ENCODE peak calls at places on chromosomes 6 and 20, in six cellular contexts. One of them, this sample, is unnamed.

GRCh38 chr20:46523696-46524328 is 10.5 kb upstream of the ZNF334 start:
- DNase-seq in fibroblast of the aortic adventitia: peak; percentile 25
- DNase-seq in neuronal stem cell: peak; percentile 20
- DNase-seq in endothelial cell: no peak
- DNase-seq in GM23248: peak; percentile 30
- DNase-seq in GM03348: no peak
- DNase-seq in this sample: no peak

GRCh38 chr20:208937-209566 is 18.0 kb upstream of the DEFB129 start:
- DNase-seq in fibroblast of the aortic adventitia: peak; percentile 80
- DNase-seq in neuronal stem cell: no peak
- DNase-seq in endothelial cell: peak; percentile 6
- DNase-seq in GM23248: peak; percentile 83
- DNase-seq in GM03348: peak; percentile 68
- DNase-seq in this sample: peak; percentile 46

GRCh38 chr20:56417911-56418310 is 5.9 kb downstream of the CASS4 start:
- DNase-seq in fibroblast of the aortic adventitia: no peak
- DNase-seq in neuronal stem cell: no peak
- DNase-seq in endothelial cell: no peak
- DNase-seq in GM23248: peak; percentile 63
- DNase-seq in GM03348: no peak
- DNase-seq in this sample: no peak

GRCh38 chr20:63091901-63092659 is 85.3 kb upstream of the BHLHE23 start:
- DNase-seq in fibroblast of the aortic adventitia: no peak
- DNase-seq in neuronal stem cell: no peak
- DNase-seq in endothelial cell: no peak
- DNase-seq in GM23248: no peak
- DNase-seq in GM03348: no peak
- DNase-seq in this sample: no peak

GRCh38 chr6:166716910-166717617 is 90.0 kb upstream of the RPS6KA2 start:
- DNase-seq in fibroblast of the aortic adventitia: no peak
- DNase-seq in neuronal stem cell: no peak
- DNase-seq in endothelial cell: no peak
- DNase-seq in GM23248: no peak
- DNase-seq in GM03348: no peak
- DNase-seq in this sample: no peak

GRCh38 chr6:39193201-39193791 is 36.0 kb downstream of the KCNK5 start:
- DNase-seq in fibroblast of the aortic adventitia: no peak
- DNase-seq in neuronal stem cell: peak; percentile 36
- DNase-seq in endothelial cell: no peak
- DNase-seq in GM23248: no peak
- DNase-seq in GM03348: no peak
- DNase-seq in this sample: no peak

GRCh38 chr6:74899416-74899815 is 306.4 kb downstream of the COL12A1 start:
- DNase-seq in fibroblast of the aortic adventitia: peak; percentile 69
- DNase-seq in neuronal stem cell: no peak
- DNase-seq in endothelial cell: peak; percentile 6
- DNase-seq in GM23248: peak; percentile 41
- DNase-seq in GM03348: no peak
- DNase-seq in this sample: no peak

GRCh38 chr6:146489489-146489888 is 54.1 kb upstream of the RAB32 start:
- DNase-seq in fibroblast of the aortic adventitia: no peak
- DNase-seq in neuronal stem cell: no peak
- DNase-seq in endothelial cell: no peak
- DNase-seq in GM23248: no peak
- DNase-seq in GM03348: no peak
- DNase-seq in this sample: no peak

GRCh38 chr6:10587694-10588392 is 66.7 kb downstream of the GCNT2 start:
- DNase-seq in fibroblast of the aortic adventitia: no peak
- DNase-seq in neuronal stem cell: no peak
- DNase-seq in endothelial cell: no peak
- DNase-seq in GM23248: no peak
- DNase-seq in GM03348: no peak
- DNase-seq in this sample: no peak

GRCh38 chr6:158457616-158458278 is 102.1 kb upstream of the TMEM181 start:
- DNase-seq in fibroblast of the aortic adventitia: no peak
- DNase-seq in neuronal stem cell: no peak
- DNase-seq in endothelial cell: no peak
- DNase-seq in GM23248: peak; percentile 50
- DNase-seq in GM03348: no peak
- DNase-seq in this sample: peak; percentile 3

GRCh38 chr6:132401120-132401940 is at the start of gene MOXD1:
- DNase-seq in fibroblast of the aortic adventitia: no peak
- DNase-seq in neuronal stem cell: peak; percentile 51
- DNase-seq in endothelial cell: peak; percentile 52
- DNase-seq in GM23248: peak; percentile 90
- DNase-seq in GM03348: peak; percentile 96
- DNase-seq in this sample: peak; percentile 51

GRCh38 chr6:149593443-149593842 is 27.3 kb downstream of the GINM1 start:
- DNase-seq in fibroblast of the aortic adventitia: no peak
- DNase-seq in neuronal stem cell: no peak
- DNase-seq in endothelial cell: no peak
- DNase-seq in GM23248: no peak
- DNase-seq in GM03348: no peak
- DNase-seq in this sample: peak; percentile 49

GRCh38 chr6:83824831-83825230 is 28.3 kb upstream of the RIPPLY2 start:
- DNase-seq in fibroblast of the aortic adventitia: peak; percentile 7
- DNase-seq in neuronal stem cell: no peak
- DNase-seq in endothelial cell: no peak
- DNase-seq in GM23248: no peak
- DNase-seq in GM03348: no peak
- DNase-seq in this sample: no peak

GRCh38 chr6:84618836-84619235 is 145.6 kb downstream of the TBX18 start:
- DNase-seq in fibroblast of the aortic adventitia: peak; percentile 58
- DNase-seq in neuronal stem cell: no peak
- DNase-seq in endothelial cell: no peak
- DNase-seq in GM23248: peak; percentile 56
- DNase-seq in GM03348: no peak
- DNase-seq in this sample: peak; percentile 11

GRCh38 chr6:163333686-163334085 is 80.8 kb upstream of the QKI start:
- DNase-seq in fibroblast of the aortic adventitia: no peak
- DNase-seq in neuronal stem cell: no peak
- DNase-seq in endothelial cell: no peak
- DNase-seq in GM23248: no peak
- DNase-seq in GM03348: no peak
- DNase-seq in this sample: no peak

GRCh38 chr20:917416-917815 is 1.3 kb upstream of the ANGPT4 start:
- DNase-seq in fibroblast of the aortic adventitia: no peak
- DNase-seq in neuronal stem cell: no peak
- DNase-seq in endothelial cell: no peak
- DNase-seq in GM23248: no peak
- DNase-seq in GM03348: no peak
- DNase-seq in this sample: no peak

GRCh38 chr6:160248538-160248937 is 10.1 kb downstream of the SLC22A2 start:
- DNase-seq in fibroblast of the aortic adventitia: peak; percentile 19
- DNase-seq in neuronal stem cell: no peak
- DNase-seq in endothelial cell: no peak
- DNase-seq in GM23248: peak; percentile 15
- DNase-seq in GM03348: no peak
- DNase-seq in this sample: peak; percentile 93

GRCh38 chr6:46410330-46410953 is 80.8 kb downstream of the RCAN2 start:
- DNase-seq in fibroblast of the aortic adventitia: peak; percentile 68
- DNase-seq in neuronal stem cell: no peak
- DNase-seq in endothelial cell: peak; percentile 12
- DNase-seq in GM23248: peak; percentile 71
- DNase-seq in GM03348: peak; percentile 57
- DNase-seq in this sample: peak; percentile 41

GRCh38 chr6:14284969-14285368 is 167.4 kb downstream of the CD83 start:
- DNase-seq in fibroblast of the aortic adventitia: no peak
- DNase-seq in neuronal stem cell: no peak
- DNase-seq in endothelial cell: no peak
- DNase-seq in GM23248: no peak
- DNase-seq in GM03348: no peak
- DNase-seq in this sample: no peak

GRCh38 chr6:24501914-24502313 is 7.1 kb downstream of the ALDH5A1 start:
- DNase-seq in fibroblast of the aortic adventitia: no peak
- DNase-seq in neuronal stem cell: no peak
- DNase-seq in endothelial cell: no peak
- DNase-seq in GM23248: no peak
- DNase-seq in GM03348: no peak
- DNase-seq in this sample: no peak

GRCh38 chr20:38308447-38308846 is 4.5 kb downstream of the BPI start:
- DNase-seq in fibroblast of the aortic adventitia: no peak
- DNase-seq in neuronal stem cell: no peak
- DNase-seq in endothelial cell: no peak
- DNase-seq in GM23248: no peak
- DNase-seq in GM03348: no peak
- DNase-seq in this sample: no peak

GRCh38 chr20:2866236-2866635 is 7.0 kb upstream of the PTPRA start:
- DNase-seq in fibroblast of the aortic adventitia: no peak
- DNase-seq in neuronal stem cell: no peak
- DNase-seq in endothelial cell: no peak
- DNase-seq in GM23248: no peak
- DNase-seq in GM03348: no peak
- DNase-seq in this sample: no peak

GRCh38 chr6:35026434-35027222 is 114.5 kb downstream of the TCP11 start:
- DNase-seq in fibroblast of the aortic adventitia: peak; percentile 46
- DNase-seq in neuronal stem cell: no peak
- DNase-seq in endothelial cell: no peak
- DNase-seq in GM23248: peak; percentile 81
- DNase-seq in GM03348: no peak
- DNase-seq in this sample: no peak

GRCh38 chr6:48474764-48475674 is 364.0 kb upstream of the PTCHD4 start:
- DNase-seq in fibroblast of the aortic adventitia: peak; percentile 64
- DNase-seq in neuronal stem cell: no peak
- DNase-seq in endothelial cell: no peak
- DNase-seq in GM23248: peak; percentile 0
- DNase-seq in GM03348: no peak
- DNase-seq in this sample: no peak

GRCh38 chr20:50470249-50470858 is 39.8 kb upstream of the PTPN1 start:
- DNase-seq in fibroblast of the aortic adventitia: no peak
- DNase-seq in neuronal stem cell: no peak
- DNase-seq in endothelial cell: no peak
- DNase-seq in GM23248: peak; percentile 23
- DNase-seq in GM03348: no peak
- DNase-seq in this sample: no peak

GRCh38 chr20:62010551-62011402 is 54.9 kb downstream of the TAF4 start:
- DNase-seq in fibroblast of the aortic adventitia: peak; percentile 65
- DNase-seq in neuronal stem cell: peak; percentile 48
- DNase-seq in endothelial cell: peak; percentile 65
- DNase-seq in GM23248: peak; percentile 76
- DNase-seq in GM03348: peak; percentile 91
- DNase-seq in this sample: peak; percentile 34

GRCh38 chr6:129860901-129861665 is at the start of gene TMEM244:
- DNase-seq in fibroblast of the aortic adventitia: peak; percentile 63
- DNase-seq in neuronal stem cell: no peak
- DNase-seq in endothelial cell: no peak
- DNase-seq in GM23248: peak; percentile 91
- DNase-seq in GM03348: peak; percentile 53
- DNase-seq in this sample: no peak

GRCh38 chr20:31572042-31572700 is 32.9 kb upstream of the ID1 start:
- DNase-seq in fibroblast of the aortic adventitia: no peak
- DNase-seq in neuronal stem cell: no peak
- DNase-seq in endothelial cell: no peak
- DNase-seq in GM23248: no peak
- DNase-seq in GM03348: no peak
- DNase-seq in this sample: no peak

GRCh38 chr6:2862712-2863174 is 21.1 kb upstream of the SERPINB1 start:
- DNase-seq in fibroblast of the aortic adventitia: no peak
- DNase-seq in neuronal stem cell: no peak
- DNase-seq in endothelial cell: no peak
- DNase-seq in GM23248: no peak
- DNase-seq in GM03348: no peak
- DNase-seq in this sample: no peak

GRCh38 chr6:107419747-107420146 is 39.6 kb downstream of the PDSS2 start:
- DNase-seq in fibroblast of the aortic adventitia: no peak
- DNase-seq in neuronal stem cell: no peak
- DNase-seq in endothelial cell: no peak
- DNase-seq in GM23248: peak; percentile 9
- DNase-seq in GM03348: no peak
- DNase-seq in this sample: no peak

GRCh38 chr6:36519352-36519751 is 27.9 kb downstream of the STK38 start:
- DNase-seq in fibroblast of the aortic adventitia: no peak
- DNase-seq in neuronal stem cell: no peak
- DNase-seq in endothelial cell: no peak
- DNase-seq in GM23248: no peak
- DNase-seq in GM03348: no peak
- DNase-seq in this sample: no peak

GRCh38 chr6:43687437-43688347 is at the start of gene MRPS18A:
- DNase-seq in fibroblast of the aortic adventitia: peak; percentile 63
- DNase-seq in neuronal stem cell: peak; percentile 41
- DNase-seq in endothelial cell: peak; percentile 81
- DNase-seq in GM23248: peak; percentile 94
- DNase-seq in GM03348: peak; percentile 93
- DNase-seq in this sample: peak; percentile 79

GRCh38 chr6:100468966-100469859 is 4.5 kb upstream of the SIM1 start:
- DNase-seq in fibroblast of the aortic adventitia: no peak
- DNase-seq in neuronal stem cell: no peak
- DNase-seq in endothelial cell: peak; percentile 27
- DNase-seq in GM23248: no peak
- DNase-seq in GM03348: no peak
- DNase-seq in this sample: no peak

This sample was measured in kidney glomerular epithelial cell.